ENCODE peak calls at places on chromosomes 11 and 22, in four cellular contexts. R, J, Z and Q are unnamed samples.

GRCh38 chr11:4539603-4540219 is 5.3 kb upstream of the OR52M1 start:
- DNase-seq in R (peak; percentile 18), J (peak; percentile 59), Z (peak; percentile 64), Q (peak; percentile 27)

GRCh38 chr22:30511903-30512302 is 6.4 kb upstream of the SEC14L4 start:
- DNase-seq in R (no peak), J (no peak), Z (no peak), Q (no peak)

GRCh38 chr11:36281850-36282249 is 7.4 kb downstream of the COMMD9 start:
- DNase-seq in R (no peak), J (no peak), Z (no peak), Q (no peak)

GRCh38 chr22:24516301-24516737 is 21.2 kb downstream of the UPB1 start:
- DNase-seq in R (no peak), J (no peak), Z (peak; percentile 70), Q (no peak)

GRCh38 chr22:45468872-45469572 is 33.7 kb upstream of the FBLN1 start:
- DNase-seq in R (no peak), J (no peak), Z (no peak), Q (no peak)

GRCh38 chr11:10731064-10731680 is 19.9 kb upstream of the CTR9 start:
- DNase-seq in R (no peak), J (no peak), Z (no peak), Q (no peak)

GRCh38 chr11:3201677-3202181 is 16.9 kb downstream of the MRGPRG start:
- DNase-seq in R (peak; percentile 32), J (no peak), Z (no peak), Q (no peak)

GRCh38 chr11:2271077-2271326 is 614 bp upstream of the ASCL2 start:
- DNase-seq in R (no peak), J (peak; percentile 2), Z (peak; percentile 53), Q (no peak)

GRCh38 chr22:27388090-27388600 is 413.4 kb downstream of the MN1 start:
- DNase-seq in R (no peak), J (no peak), Z (no peak), Q (no peak)

GRCh38 chr11:134613646-134614045 is 201.6 kb upstream of the B3GAT1 start:
- DNase-seq in R (no peak), J (no peak), Z (no peak), Q (no peak)

GRCh38 chr11:103637250-103637649 is 399.2 kb upstream of the DDI1 start:
- DNase-seq in R (no peak), J (no peak), Z (peak; percentile 5), Q (no peak)
- TF ChIP-seq CTCF in R (peak; percentile 33), J (no peak), Z (no peak), Q (no peak)

GRCh38 chr11:133215529-133216230 is 316.6 kb downstream of the OPCML start:
- DNase-seq in R (no peak), J (no peak), Z (peak; percentile 6), Q (no peak)

GRCh38 chr11:133214646-133215045 is 317.7 kb downstream of the OPCML start:
- DNase-seq in R (no peak), J (no peak), Z (no peak), Q (no peak)

GRCh38 chr11:133219543-133219942 is 312.8 kb downstream of the OPCML start:
- DNase-seq in R (no peak), J (no peak), Z (peak; percentile 74), Q (no peak)
- TF ChIP-seq CTCF in R (no peak), J (peak; percentile 19), Z (peak; percentile 65), Q (no peak)

DNA sequence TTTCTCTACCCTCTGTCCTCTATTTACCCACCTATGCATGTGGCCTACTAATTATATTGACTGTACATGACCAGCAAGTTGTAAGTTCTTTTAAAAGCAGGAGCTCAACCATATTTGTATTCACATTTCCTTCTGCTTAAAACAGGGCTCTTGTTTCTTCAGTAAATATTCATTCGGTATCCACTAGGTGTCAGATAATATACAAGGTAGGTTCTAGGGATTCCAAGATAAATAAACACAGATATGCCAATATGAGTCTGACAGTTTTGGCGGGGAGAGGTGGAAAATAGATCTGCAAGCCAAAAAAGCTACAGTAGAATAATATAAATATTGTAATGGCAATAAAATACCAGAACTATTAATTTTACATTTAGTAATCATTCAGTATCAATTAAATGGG is 15.3 kb upstream of the RAB30 start:
- DNase-seq in R (no peak), J (no peak), Z (no peak), Q (no peak)
- TF ChIP-seq CTCF in R (peak; percentile 20), J (no peak), Z (peak; percentile 24), Q (peak; percentile 20)

DNA sequence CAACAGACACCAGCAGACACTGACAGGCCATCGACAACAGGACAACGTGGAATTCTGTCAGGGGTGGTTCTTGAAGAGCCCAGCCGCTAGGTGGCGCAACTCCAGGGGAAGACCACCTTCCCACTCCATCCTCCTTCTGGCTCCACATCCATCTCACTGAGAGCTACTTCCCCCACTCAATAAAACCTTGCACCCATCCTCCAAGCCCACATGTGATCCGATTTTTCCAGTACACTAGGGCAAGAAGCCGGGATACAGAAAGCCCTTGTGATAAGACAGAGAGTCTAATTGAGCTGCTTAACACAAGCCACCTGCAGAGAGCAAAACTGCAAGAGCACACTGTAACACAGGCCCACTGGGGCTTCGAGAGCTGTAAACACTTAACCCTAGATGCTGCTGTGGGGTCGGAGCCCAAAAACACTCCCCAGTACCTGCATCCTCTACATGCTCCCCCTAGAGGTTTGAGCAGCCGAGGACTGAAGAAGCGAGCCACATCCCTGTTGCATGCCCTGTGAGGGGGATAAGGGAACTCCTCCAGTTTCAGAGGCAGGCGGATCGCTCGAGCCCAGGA is 11.5 kb upstream of the RAB39A start:
- DNase-seq in R (no peak), J (peak; percentile 56), Z (peak; percentile 73), Q (peak; percentile 15)
- TF ChIP-seq CTCF in R (peak; percentile 35), J (peak; percentile 52), Z (peak; percentile 57), Q (peak; percentile 72)

GRCh38 chr11:22426915-22427314 is 88.7 kb downstream of the SLC17A6 start:
- DNase-seq in R (no peak), J (no peak), Z (no peak), Q (no peak)
- TF ChIP-seq CTCF in R (peak; percentile 43), J (no peak), Z (no peak), Q (no peak)